ENCODE peak calls at places on chromosomes 5 and 9, in nine cellular contexts. E is cardiac fibroblast; A is anterior cingulate cortex; N is HEK293T; M is SJSA1; Q is cerebellar nuclear complex; O is activated T-cell treated with anti-CD3 and anti-CD28 coated beads for 1 hour; Y is AG04449; L is stimulated activated naive CD8-positive, alpha-beta T cell treated with anti-CD3 and anti-CD28 coated beads, Interleukin-15, Interleukin-2, amounts not matched to agents 100 U/mL and 50 U/mL, for 24 hours. V is an unnamed sample.

GRCh38 chr9:16505159-16505558 is 365.3 kb downstream of the BNC2 start:
- DNase-seq in E (peak), Q (no peak), L (no peak), A (no peak), N (no peak), Y (no peak), O (no peak), M (peak), V (no peak)

GRCh38 chr5:180618830-180619562 is 27.7 kb upstream of the SCGB3A1 start:
- DNase-seq in L (peak), M (peak), Q (no peak), O (peak), Y (no peak), E (peak), N (peak), A (no peak), V (no peak)

GRCh38 chr9:128969491-128969890 is 22.0 kb downstream of the NUP188 start:
- DNase-seq in O (no peak), A (no peak), Y (no peak), M (peak), Q (no peak), N (no peak), E (peak), L (no peak), V (no peak)

GRCh38 chr9:86075132-86075807 is 24.1 kb downstream of the GOLM1 start:
- DNase-seq in Q (no peak), L (peak), Y (no peak), N (no peak), M (no peak), O (no peak), E (no peak), A (no peak), V (no peak)

GRCh38 chr5:2902186-2902585 is 150.7 kb upstream of the IRX2 start:
- DNase-seq in O (no peak), Q (no peak), M (no peak), A (no peak), L (no peak), N (no peak), E (no peak), Y (no peak), V (no peak)

GRCh38 chr9:85173967-85174366 is 504.4 kb downstream of the NTRK2 start:
- DNase-seq in O (no peak), N (no peak), Y (no peak), A (no peak), E (no peak), L (no peak), M (no peak), Q (no peak), V (no peak)

GRCh38 chr9:87816041-87816440 is 66.6 kb upstream of the SPATA31E1 start:
- DNase-seq in Y (no peak), Q (no peak), L (no peak), M (no peak), O (no peak), A (no peak), N (no peak), E (peak), V (no peak)

GRCh38 chr9:126591083-126591482 is 22.6 kb upstream of the LMX1B start:
- DNase-seq in L (no peak), M (no peak), E (no peak), Y (no peak), O (no peak), Q (no peak), N (peak), A (no peak), V (no peak)

GRCh38 chr9:18208166-18209059 is 265.5 kb upstream of the ADAMTSL1 start:
- DNase-seq in M (no peak), N (peak), A (no peak), E (peak), Y (no peak), O (no peak), L (no peak), Q (no peak), V (no peak)

GRCh38 chr5:103347729-103348128 is 89.2 kb downstream of the MACIR start:
- DNase-seq in A (no peak), M (no peak), Q (no peak), O (no peak), Y (no peak), N (no peak), L (no peak), E (peak), V (no peak)

GRCh38 chr5:10073705-10074104 is 176.0 kb downstream of the ATPSCKMT start:
- DNase-seq in O (no peak), Y (no peak), N (no peak), L (no peak), A (no peak), E (no peak), Q (no peak), M (no peak), V (no peak)

GRCh38 chr5:116605310-116606070 is 30.9 kb upstream of the SEMA6A start:
- DNase-seq in N (no peak), Q (no peak), L (no peak), E (no peak), M (no peak), Y (no peak), O (no peak), A (peak), V (no peak)

GRCh38 chr5:125257057-125257970 is 510.9 kb upstream of the ZNF608 start:
- DNase-seq in M (no peak), N (peak), Q (peak), E (no peak), L (no peak), Y (no peak), A (no peak), O (no peak), V (no peak)

GRCh38 chr5:40754381-40755092 is 1.2 kb downstream of the TTC33 start:
- DNase-seq in Y (no peak), Q (no peak), O (no peak), E (peak), L (no peak), N (no peak), A (no peak), M (no peak), V (no peak)

GRCh38 chr5:154221371-154221896 is 30.9 kb downstream of the GALNT10 start:
- DNase-seq in Q (no peak), E (peak), N (no peak), A (no peak), O (peak), M (peak), L (peak), Y (peak), V (peak)

GRCh38 chr5:132059043-132059695 is 1.3 kb upstream of the IL3 start:
- DNase-seq in Y (no peak), M (no peak), A (no peak), O (no peak), E (no peak), N (no peak), L (peak), Q (no peak), V (no peak)

GRCh38 chr5:80364892-80365291 is 43.0 kb upstream of the ZFYVE16 start:
- DNase-seq in E (no peak), N (no peak), A (no peak), M (no peak), Q (no peak), Y (no peak), L (no peak), O (no peak), V (no peak)

GRCh38 chr5:1302258-1302657 is 7.4 kb upstream of the TERT start:
- DNase-seq in Y (no peak), A (no peak), E (no peak), O (no peak), Q (no peak), N (no peak), M (no peak), L (no peak), V (no peak)

V was measured in activated CD4-positive, CD25-positive, alpha-beta regulatory T cell treated with anti-CD3 and anti-CD28 coated beads, Interleukin-2, amount 50 U/mL, for 16 hours.